ENCODE peak calls at places on chromosomes 1 and 21, in ten cellular contexts. One of them, this sample, is unnamed.
A peak's percentile ranks its signal among the peaks of the same experiment; 100 is the strongest.

GRCh38 chr1:100799954-100800612 is 80.5 kb downstream of the VCAM1 start:
- DNase-seq in neural crest cell: no peak
- DNase-seq in MM.1S: no peak
- DNase-seq in psoas muscle: no peak
- DNase-seq in EH: peak; percentile 19
- DNase-seq in adrenal gland: no peak
- DNase-seq in amygdala: no peak
- DNase-seq in cortex of kidney: no peak
- DNase-seq in activated T-cell treated with anti-CD3 and anti-CD28 coated beads for 24 hours: no peak
- DNase-seq in HS-27A: peak; percentile 38
- DNase-seq in this sample: no peak

GRCh38 chr1:227923353-227924167 is 24.2 kb downstream of the WNT9A start:
- DNase-seq in HS-27A: no peak
- DNase-seq in amygdala: no peak
- DNase-seq in psoas muscle: no peak
- DNase-seq in neural crest cell: no peak
- DNase-seq in activated T-cell treated with anti-CD3 and anti-CD28 coated beads for 24 hours: no peak
- DNase-seq in adrenal gland: no peak
- DNase-seq in cortex of kidney: no peak
- DNase-seq in MM.1S: no peak
- DNase-seq in EH: no peak
- DNase-seq in this sample: no peak

GRCh38 chr1:209230319-209230718 is 353.2 kb upstream of the CAMK1G start:
- DNase-seq in adrenal gland: no peak
- DNase-seq in activated T-cell treated with anti-CD3 and anti-CD28 coated beads for 24 hours: no peak
- DNase-seq in MM.1S: no peak
- DNase-seq in cortex of kidney: no peak
- DNase-seq in neural crest cell: no peak
- DNase-seq in EH: no peak
- DNase-seq in psoas muscle: no peak
- DNase-seq in amygdala: no peak
- DNase-seq in HS-27A: no peak
- DNase-seq in this sample: no peak

GRCh38 chr1:202656057-202656456 is 54.2 kb downstream of the SYT2 start:
- DNase-seq in cortex of kidney: no peak
- DNase-seq in amygdala: no peak
- DNase-seq in neural crest cell: peak; percentile 44
- DNase-seq in MM.1S: no peak
- DNase-seq in EH: peak; percentile 16
- DNase-seq in activated T-cell treated with anti-CD3 and anti-CD28 coated beads for 24 hours: no peak
- DNase-seq in psoas muscle: no peak
- DNase-seq in adrenal gland: no peak
- DNase-seq in HS-27A: no peak
- DNase-seq in this sample: no peak

GRCh38 chr1:16984717-16985116 is 4.3 kb upstream of the MFAP2 start:
- DNase-seq in MM.1S: no peak
- DNase-seq in neural crest cell: no peak
- DNase-seq in activated T-cell treated with anti-CD3 and anti-CD28 coated beads for 24 hours: no peak
- DNase-seq in cortex of kidney: no peak
- DNase-seq in HS-27A: no peak
- DNase-seq in amygdala: no peak
- DNase-seq in adrenal gland: no peak
- DNase-seq in psoas muscle: peak; percentile 88
- DNase-seq in EH: peak; percentile 94
- DNase-seq in this sample: no peak

GRCh38 chr1:230230948-230231738 is 164.1 kb downstream of the GALNT2 start:
- DNase-seq in activated T-cell treated with anti-CD3 and anti-CD28 coated beads for 24 hours: no peak
- DNase-seq in amygdala: no peak
- DNase-seq in MM.1S: no peak
- DNase-seq in psoas muscle: no peak
- DNase-seq in cortex of kidney: no peak
- DNase-seq in HS-27A: no peak
- DNase-seq in EH: no peak
- DNase-seq in adrenal gland: no peak
- DNase-seq in neural crest cell: no peak
- DNase-seq in this sample: peak; percentile 7

GRCh38 chr1:156691665-156692408 is 13.5 kb downstream of the CRABP2 start:
- DNase-seq in neural crest cell: no peak
- DNase-seq in activated T-cell treated with anti-CD3 and anti-CD28 coated beads for 24 hours: no peak
- DNase-seq in HS-27A: no peak
- DNase-seq in amygdala: no peak
- DNase-seq in adrenal gland: no peak
- DNase-seq in cortex of kidney: no peak
- DNase-seq in MM.1S: no peak
- DNase-seq in EH: peak; percentile 39
- DNase-seq in psoas muscle: no peak
- DNase-seq in this sample: no peak

GRCh38 chr1:17710889-17711576 is 44.1 kb upstream of the ACTL8 start:
- DNase-seq in amygdala: no peak
- DNase-seq in MM.1S: no peak
- DNase-seq in EH: no peak
- DNase-seq in HS-27A: no peak
- DNase-seq in neural crest cell: no peak
- DNase-seq in activated T-cell treated with anti-CD3 and anti-CD28 coated beads for 24 hours: no peak
- DNase-seq in adrenal gland: no peak
- DNase-seq in cortex of kidney: no peak
- DNase-seq in psoas muscle: no peak
- DNase-seq in this sample: no peak

GRCh38 chr1:16088351-16088911 is 15.0 kb upstream of the FAM131C start:
- DNase-seq in psoas muscle: no peak
- DNase-seq in EH: no peak
- DNase-seq in amygdala: no peak
- DNase-seq in HS-27A: no peak
- DNase-seq in adrenal gland: no peak
- DNase-seq in MM.1S: no peak
- DNase-seq in cortex of kidney: no peak
- DNase-seq in neural crest cell: no peak
- DNase-seq in activated T-cell treated with anti-CD3 and anti-CD28 coated beads for 24 hours: no peak
- DNase-seq in this sample: no peak

GRCh38 chr1:27137022-27137542 is 17.8 kb downstream of the SLC9A1 start:
- DNase-seq in activated T-cell treated with anti-CD3 and anti-CD28 coated beads for 24 hours: peak; percentile 67
- DNase-seq in EH: peak; percentile 52
- DNase-seq in cortex of kidney: no peak
- DNase-seq in neural crest cell: no peak
- DNase-seq in psoas muscle: peak; percentile 57
- DNase-seq in HS-27A: no peak
- DNase-seq in amygdala: no peak
- DNase-seq in MM.1S: peak; percentile 58
- DNase-seq in adrenal gland: no peak
- DNase-seq in this sample: peak; percentile 44

GRCh38 chr1:218364028-218364710 is 19.0 kb downstream of the TGFB2 start:
- DNase-seq in EH: peak; percentile 18
- DNase-seq in activated T-cell treated with anti-CD3 and anti-CD28 coated beads for 24 hours: no peak
- DNase-seq in neural crest cell: no peak
- DNase-seq in MM.1S: no peak
- DNase-seq in cortex of kidney: no peak
- DNase-seq in HS-27A: no peak
- DNase-seq in amygdala: no peak
- DNase-seq in adrenal gland: no peak
- DNase-seq in psoas muscle: no peak
- DNase-seq in this sample: no peak

GRCh38 chr21:31446206-31446900 is 102.3 kb upstream of the TIAM1 start:
- DNase-seq in HS-27A: no peak
- DNase-seq in amygdala: no peak
- DNase-seq in neural crest cell: no peak
- DNase-seq in adrenal gland: no peak
- DNase-seq in psoas muscle: no peak
- DNase-seq in cortex of kidney: no peak
- DNase-seq in MM.1S: peak; percentile 73
- DNase-seq in EH: no peak
- DNase-seq in activated T-cell treated with anti-CD3 and anti-CD28 coated beads for 24 hours: peak; percentile 13
- DNase-seq in this sample: no peak

GRCh38 chr1:20290624-20291597 is at the start of gene VWA5B1:
- DNase-seq in psoas muscle: no peak
- DNase-seq in adrenal gland: peak; percentile 26
- DNase-seq in neural crest cell: peak; percentile 36
- DNase-seq in MM.1S: no peak
- DNase-seq in cortex of kidney: no peak
- DNase-seq in amygdala: no peak
- DNase-seq in HS-27A: no peak
- DNase-seq in activated T-cell treated with anti-CD3 and anti-CD28 coated beads for 24 hours: no peak
- DNase-seq in EH: no peak
- DNase-seq in this sample: no peak

GRCh38 chr1:203839081-203839480 is 22.3 kb upstream of the SNRPE start:
- DNase-seq in adrenal gland: no peak
- DNase-seq in MM.1S: no peak
- DNase-seq in amygdala: no peak
- DNase-seq in cortex of kidney: no peak
- DNase-seq in activated T-cell treated with anti-CD3 and anti-CD28 coated beads for 24 hours: no peak
- DNase-seq in EH: peak; percentile 71
- DNase-seq in psoas muscle: no peak
- DNase-seq in neural crest cell: no peak
- DNase-seq in HS-27A: no peak
- DNase-seq in this sample: no peak

GRCh38 chr1:31372961-31373896 is at the start of gene FABP3:
- DNase-seq in adrenal gland: peak; percentile 80
- DNase-seq in amygdala: peak; percentile 67
- DNase-seq in MM.1S: no peak
- DNase-seq in psoas muscle: peak; percentile 90
- DNase-seq in EH: peak; percentile 72
- DNase-seq in neural crest cell: peak; percentile 74
- DNase-seq in cortex of kidney: no peak
- DNase-seq in activated T-cell treated with anti-CD3 and anti-CD28 coated beads for 24 hours: peak; percentile 1
- DNase-seq in HS-27A: no peak
- DNase-seq in this sample: no peak

GRCh38 chr1:32636793-32637561 is 13.4 kb downstream of the ZBTB8OS start:
- DNase-seq in psoas muscle: no peak
- DNase-seq in cortex of kidney: no peak
- DNase-seq in amygdala: no peak
- DNase-seq in MM.1S: no peak
- DNase-seq in neural crest cell: no peak
- DNase-seq in adrenal gland: no peak
- DNase-seq in activated T-cell treated with anti-CD3 and anti-CD28 coated beads for 24 hours: no peak
- DNase-seq in EH: no peak
- DNase-seq in HS-27A: no peak
- DNase-seq in this sample: no peak

GRCh38 chr21:41755258-41755933 is 11.5 kb downstream of the RIPK4 start:
- DNase-seq in cortex of kidney: no peak
- DNase-seq in activated T-cell treated with anti-CD3 and anti-CD28 coated beads for 24 hours: no peak
- DNase-seq in amygdala: no peak
- DNase-seq in MM.1S: no peak
- DNase-seq in neural crest cell: no peak
- DNase-seq in EH: no peak
- DNase-seq in psoas muscle: no peak
- DNase-seq in adrenal gland: no peak
- DNase-seq in HS-27A: no peak
- DNase-seq in this sample: no peak

GRCh38 chr1:43854473-43854872 is 79.1 kb upstream of the ARTN start:
- DNase-seq in psoas muscle: no peak
- DNase-seq in HS-27A: no peak
- DNase-seq in activated T-cell treated with anti-CD3 and anti-CD28 coated beads for 24 hours: no peak
- DNase-seq in MM.1S: no peak
- DNase-seq in amygdala: no peak
- DNase-seq in EH: no peak
- DNase-seq in cortex of kidney: no peak
- DNase-seq in neural crest cell: no peak
- DNase-seq in adrenal gland: no peak
- DNase-seq in this sample: no peak

GRCh38 chr1:25031601-25031965 is 101.5 kb upstream of the RUNX3 start:
- DNase-seq in EH: no peak
- DNase-seq in psoas muscle: no peak
- DNase-seq in HS-27A: no peak
- DNase-seq in MM.1S: no peak
- DNase-seq in neural crest cell: no peak
- DNase-seq in cortex of kidney: no peak
- DNase-seq in activated T-cell treated with anti-CD3 and anti-CD28 coated beads for 24 hours: peak; percentile 60
- DNase-seq in adrenal gland: no peak
- DNase-seq in amygdala: no peak
- DNase-seq in this sample: peak; percentile 49

GRCh38 chr1:241213147-241213546 is 143.9 kb downstream of the RGS7 start:
- DNase-seq in EH: peak; percentile 7
- DNase-seq in neural crest cell: no peak
- DNase-seq in amygdala: no peak
- DNase-seq in psoas muscle: no peak
- DNase-seq in adrenal gland: no peak
- DNase-seq in cortex of kidney: no peak
- DNase-seq in MM.1S: no peak
- DNase-seq in activated T-cell treated with anti-CD3 and anti-CD28 coated beads for 24 hours: no peak
- DNase-seq in HS-27A: no peak
- DNase-seq in this sample: no peak

GRCh38 chr1:235292790-235293189 is 35.2 kb downstream of the ARID4B start:
- DNase-seq in psoas muscle: no peak
- DNase-seq in neural crest cell: no peak
- DNase-seq in cortex of kidney: no peak
- DNase-seq in adrenal gland: no peak
- DNase-seq in MM.1S: no peak
- DNase-seq in amygdala: no peak
- DNase-seq in EH: no peak
- DNase-seq in activated T-cell treated with anti-CD3 and anti-CD28 coated beads for 24 hours: no peak
- DNase-seq in HS-27A: no peak
- DNase-seq in this sample: no peak

GRCh38 chr1:27527223-27527856 is 37.4 kb upstream of the WASF2 start:
- DNase-seq in EH: peak; percentile 33
- DNase-seq in cortex of kidney: no peak
- DNase-seq in HS-27A: no peak
- DNase-seq in neural crest cell: peak; percentile 33
- DNase-seq in amygdala: no peak
- DNase-seq in adrenal gland: peak; percentile 66
- DNase-seq in activated T-cell treated with anti-CD3 and anti-CD28 coated beads for 24 hours: no peak
- DNase-seq in psoas muscle: peak; percentile 54
- DNase-seq in MM.1S: no peak
- DNase-seq in this sample: peak; percentile 96

GRCh38 chr21:38504056-38504455 is 5.8 kb upstream of the ERG start:
- DNase-seq in cortex of kidney: no peak
- DNase-seq in psoas muscle: no peak
- DNase-seq in activated T-cell treated with anti-CD3 and anti-CD28 coated beads for 24 hours: no peak
- DNase-seq in HS-27A: no peak
- DNase-seq in EH: no peak
- DNase-seq in amygdala: no peak
- DNase-seq in MM.1S: no peak
- DNase-seq in adrenal gland: no peak
- DNase-seq in neural crest cell: no peak
- DNase-seq in this sample: no peak

GRCh38 chr1:233373226-233373625 is 45.7 kb downstream of the MAP3K21 start:
- DNase-seq in adrenal gland: no peak
- DNase-seq in EH: no peak
- DNase-seq in psoas muscle: no peak
- DNase-seq in neural crest cell: no peak
- DNase-seq in MM.1S: no peak
- DNase-seq in amygdala: no peak
- DNase-seq in cortex of kidney: no peak
- DNase-seq in HS-27A: no peak
- DNase-seq in activated T-cell treated with anti-CD3 and anti-CD28 coated beads for 24 hours: no peak
- DNase-seq in this sample: no peak

GRCh38 chr21:45302082-45303061 is 14.7 kb upstream of the POFUT2 start:
- DNase-seq in activated T-cell treated with anti-CD3 and anti-CD28 coated beads for 24 hours: peak; percentile 32
- DNase-seq in adrenal gland: no peak
- DNase-seq in HS-27A: no peak
- DNase-seq in EH: no peak
- DNase-seq in neural crest cell: no peak
- DNase-seq in MM.1S: peak; percentile 46
- DNase-seq in amygdala: no peak
- DNase-seq in cortex of kidney: no peak
- DNase-seq in psoas muscle: peak; percentile 76
- DNase-seq in this sample: no peak

GRCh38 chr1:168637350-168637991 is 61.1 kb downstream of the XCL1 start:
- DNase-seq in amygdala: no peak
- DNase-seq in adrenal gland: no peak
- DNase-seq in psoas muscle: no peak
- DNase-seq in HS-27A: no peak
- DNase-seq in neural crest cell: no peak
- DNase-seq in MM.1S: peak; percentile 65
- DNase-seq in cortex of kidney: no peak
- DNase-seq in activated T-cell treated with anti-CD3 and anti-CD28 coated beads for 24 hours: no peak
- DNase-seq in EH: peak; percentile 37
- DNase-seq in this sample: peak; percentile 66

GRCh38 chr21:32309906-32310460 is 11.3 kb downstream of the MRAP start:
- DNase-seq in EH: no peak
- DNase-seq in adrenal gland: no peak
- DNase-seq in psoas muscle: no peak
- DNase-seq in cortex of kidney: no peak
- DNase-seq in HS-27A: no peak
- DNase-seq in MM.1S: no peak
- DNase-seq in amygdala: no peak
- DNase-seq in activated T-cell treated with anti-CD3 and anti-CD28 coated beads for 24 hours: no peak
- DNase-seq in neural crest cell: no peak
- DNase-seq in this sample: no peak

GRCh38 chr1:183164350-183164749 is 21.7 kb upstream of the LAMC2 start:
- DNase-seq in neural crest cell: no peak
- DNase-seq in EH: peak; percentile 68
- DNase-seq in psoas muscle: no peak
- DNase-seq in HS-27A: peak; percentile 84
- DNase-seq in cortex of kidney: no peak
- DNase-seq in activated T-cell treated with anti-CD3 and anti-CD28 coated beads for 24 hours: no peak
- DNase-seq in amygdala: no peak
- DNase-seq in adrenal gland: no peak
- DNase-seq in MM.1S: no peak
- DNase-seq in this sample: no peak